ENCODE peak calls at places on chromosomes 7 and 10, in six cellular contexts. N is head of caudate nucleus, X is iris pigment epithelial cell, Q is amygdala, C is HCEC 1CT, M is thyroid gland. K is an unnamed sample.

GRCh38 chr10:126130291-126130710 is 233.9 kb downstream of the FANK1 start:
- DNase-seq in N (no peak), X (no peak), Q (no peak), C (peak; percentile 32), M (peak; percentile 6), K (no peak)

GRCh38 chr10:68043030-68043429 is 32.1 kb downstream of the HERC4 start:
- DNase-seq in N (no peak), X (peak; percentile 52), Q (no peak), C (peak; percentile 56), M (no peak), K (no peak)

GRCh38 chr7:108368466-108368865 is 87.8 kb downstream of the NRCAM start:
- DNase-seq in N (no peak), X (no peak), Q (no peak), C (no peak), M (no peak), K (no peak)

GRCh38 chr10:93566435-93567276 is at the start of gene FFAR4:
- DNase-seq in N (no peak), X (no peak), Q (peak; percentile 24), C (no peak), M (peak; percentile 12), K (no peak)

GRCh38 chr10:93515071-93515962 is 18.9 kb downstream of the CEP55 start:
- DNase-seq in N (no peak), X (peak; percentile 24), Q (no peak), C (no peak), M (no peak), K (peak; percentile 9)

GRCh38 chr7:124152859-124153692 is 120.2 kb upstream of the TMEM229A start:
- DNase-seq in N (no peak), X (peak; percentile 36), Q (no peak), C (peak; percentile 51), M (no peak), K (peak; percentile 76)

GRCh38 chr10:122474145-122474739 is 12.9 kb downstream of the HTRA1 start:
- DNase-seq in N (no peak), X (no peak), Q (peak; percentile 42), C (no peak), M (no peak), K (peak; percentile 59)

GRCh38 chr10:126082067-126082466 is 185.7 kb downstream of the FANK1 start:
- DNase-seq in N (no peak), X (no peak), Q (no peak), C (no peak), M (no peak), K (no peak)

GRCh38 chr7:116802144-116802747 is 60.1 kb upstream of the CAPZA2 start:
- DNase-seq in N (no peak), X (peak; percentile 68), Q (no peak), C (peak; percentile 40), M (no peak), K (no peak)

GRCh38 chr7:1447112-1447511 is 12.2 kb downstream of the MICALL2 start:
- DNase-seq in N (no peak), X (no peak), Q (no peak), C (no peak), M (no peak), K (no peak)

GRCh38 chr10:12396093-12396492 is 46.7 kb downstream of the CAMK1D start:
- DNase-seq in N (no peak), X (no peak), Q (no peak), C (no peak), M (peak; percentile 52), K (no peak)

GRCh38 chr7:11714205-11714604 is 117.8 kb downstream of the THSD7A start:
- DNase-seq in N (no peak), X (no peak), Q (no peak), C (peak; percentile 41), M (no peak), K (no peak)

GRCh38 chr10:113294868-113295267 is 258.0 kb upstream of the HABP2 start:
- DNase-seq in N (no peak), X (no peak), Q (no peak), C (no peak), M (no peak), K (peak; percentile 75)

GRCh38 chr10:62640386-62640785 is 164.1 kb upstream of the ADO start:
- DNase-seq in N (no peak), X (no peak), Q (no peak), C (no peak), M (no peak), K (no peak)

GRCh38 chr7:80488406-80488805 is 23.5 kb downstream of the GNAT3 start:
- DNase-seq in N (no peak), X (peak; percentile 54), Q (no peak), C (peak; percentile 51), M (no peak), K (no peak)

GRCh38 chr7:101815826-101816488 is 1.5 kb upstream of the CUX1 start:
- DNase-seq in N (peak; percentile 57), X (peak; percentile 87), Q (peak; percentile 69), C (peak; percentile 84), M (peak; percentile 74), K (peak; percentile 62)

GRCh38 chr7:135768990-135769389 is 20.4 kb upstream of the FAM180A start:
- DNase-seq in N (peak; percentile 46), X (no peak), Q (peak; percentile 25), C (no peak), M (no peak), K (peak; percentile 63)

GRCh38 chr7:25448301-25448700 is 220.0 kb upstream of the NPVF start:
- DNase-seq in N (no peak), X (no peak), Q (no peak), C (no peak), M (no peak), K (no peak)

GRCh38 chr10:31693499-31693898 is 235.1 kb downstream of the ARHGAP12 start:
- DNase-seq in N (no peak), X (no peak), Q (no peak), C (no peak), M (no peak), K (no peak)

GRCh38 chr10:101779544-101780186 is 3.6 kb downstream of the NPM3 start:
- DNase-seq in N (peak; percentile 78), X (peak; percentile 54), Q (peak; percentile 84), C (peak; percentile 27), M (peak; percentile 72), K (peak; percentile 59)

GRCh38 chr7:146216371-146217041 is 99.9 kb downstream of the CNTNAP2 start:
- DNase-seq in N (no peak), X (no peak), Q (no peak), C (peak; percentile 4), M (no peak), K (peak; percentile 40)

GRCh38 chr7:28301148-28301641 is 111.1 kb upstream of the CREB5 start:
- DNase-seq in N (no peak), X (peak; percentile 64), Q (no peak), C (peak; percentile 42), M (peak; percentile 59), K (no peak)

GRCh38 chr7:139271718-139272619 is 40.9 kb downstream of the UBN2 start:
- DNase-seq in N (no peak), X (no peak), Q (no peak), C (no peak), M (peak; percentile 26), K (no peak)

GRCh38 chr10:120017731-120018130 is 125.2 kb downstream of the SEC23IP start:
- DNase-seq in N (no peak), X (no peak), Q (no peak), C (no peak), M (no peak), K (no peak)

K was measured in midbrain.